ENCODE peak calls at places on chromosomes 6 and 20, in nine cellular contexts. P, Z, D, J, Q, T, R, V and F are unnamed samples.

GRCh38 chr20:51156041-51156795 is 133.3 kb upstream of the KCNG1 start:
- DNase-seq in R (no peak), D (no peak), Z (no peak), P (peak), J (no peak), T (no peak), Q (no peak), V (no peak), F (peak)

GRCh38 chr20:16864958-16865357 is 116.8 kb downstream of the OTOR start:
- DNase-seq in J (no peak), P (no peak), V (no peak), T (no peak), Q (no peak), D (no peak), R (no peak), Z (no peak), F (no peak)

GRCh38 chr6:3340891-3341290 is 82.1 kb downstream of the PSMG4 start:
- DNase-seq in P (peak), Z (no peak), D (no peak), J (no peak), T (no peak), Q (no peak), V (no peak), R (no peak), F (peak)

GRCh38 chr6:40903456-40903855 is 135.6 kb downstream of the UNC5CL start:
- DNase-seq in J (no peak), Z (no peak), R (no peak), T (no peak), D (no peak), P (no peak), Q (no peak), V (no peak), F (no peak)

GRCh38 chr20:38674178-38675133 is 49.8 kb upstream of the SLC32A1 start:
- DNase-seq in Q (peak), P (peak), D (peak), Z (peak), V (no peak), R (peak), T (no peak), J (peak), F (peak)

GRCh38 chr6:17240803-17241500 is 40.2 kb upstream of the RBM24 start:
- DNase-seq in R (no peak), D (no peak), Z (no peak), T (no peak), P (no peak), V (no peak), Q (no peak), J (no peak), F (no peak)

GRCh38 chr20:24616258-24617079 is 147.0 kb downstream of the SYNDIG1 start:
- DNase-seq in P (no peak), T (no peak), Q (no peak), Z (no peak), R (no peak), J (no peak), V (no peak), D (no peak), F (no peak)

GRCh38 chr6:101397199-101397598 is 3.7 kb downstream of the GRIK2 start:
- DNase-seq in T (no peak), D (no peak), V (no peak), J (no peak), Q (peak), R (no peak), P (peak), Z (peak), F (peak)

GRCh38 chr6:149964243-149965190 is 774 bp downstream of the ULBP1 start:
- DNase-seq in T (no peak), Z (peak), Q (no peak), P (peak), J (no peak), R (no peak), V (no peak), D (no peak), F (peak)

GRCh38 chr6:105359419-105360366 is 43.2 kb downstream of the PREP start:
- DNase-seq in D (no peak), J (no peak), R (no peak), T (no peak), Z (peak), V (no peak), Q (peak), P (peak), F (peak)

GRCh38 chr6:105601541-105602174 is 198.8 kb upstream of the PREP start:
- DNase-seq in Z (peak), P (peak), D (peak), J (peak), Q (peak), V (no peak), R (no peak), T (peak), F (peak)

GRCh38 chr6:120913519-120913918 is 420.8 kb downstream of the TBC1D32 start:
- DNase-seq in R (no peak), Q (no peak), J (no peak), Z (no peak), D (no peak), P (no peak), V (no peak), T (no peak), F (no peak)

GRCh38 chr6:35718911-35719381 is 17.9 kb upstream of the ARMC12 start:
- DNase-seq in R (no peak), Z (no peak), D (no peak), Q (no peak), P (peak), V (no peak), J (no peak), T (no peak), F (no peak)

GRCh38 chr20:699811-700338 is 24.3 kb upstream of the SCRT2 start:
- DNase-seq in P (no peak), D (no peak), V (no peak), Q (no peak), T (no peak), J (peak), Z (no peak), R (no peak), F (no peak)

GRCh38 chr6:21049572-21049971 is 515.3 kb downstream of the CDKAL1 start:
- DNase-seq in R (no peak), P (peak), D (no peak), J (no peak), Z (peak), T (no peak), Q (no peak), V (no peak), F (peak)

GRCh38 chr6:125957845-125958244 is 1.3 kb downstream of the HINT3 start:
- DNase-seq in R (no peak), V (no peak), D (no peak), T (peak), J (no peak), P (peak), Z (peak), Q (no peak), F (peak)

GRCh38 chr20:57103146-57103800 is 163.2 kb downstream of the BMP7 start:
- DNase-seq in Q (no peak), T (no peak), J (no peak), D (no peak), V (no peak), P (no peak), R (no peak), Z (no peak), F (no peak)